ENCODE peak calls at places on chromosomes 11 and 22, in seven cellular contexts. P, X, W, H, E, C and B are unnamed samples. For H3K4me1, the result is how much of the 10 kb centered on the place peaks cover.

GRCh38 chr22:49967333-49968241 is 7.0 kb downstream of the PIM3 start:
- DNase-seq in E (peak), H (no peak), P (peak), C (no peak), W (peak), X (peak), B (peak)

GRCh38 chr11:87006035-87006434 is 31.7 kb upstream of the TMEM135 start:
- DNase-seq in P (no peak), E (no peak), C (no peak), H (no peak), W (no peak), X (no peak), B (no peak)

GRCh38 chr11:126135182-126136176 is 72.8 kb upstream of the CDON start:
- DNase-seq in C (no peak), X (no peak), H (no peak), E (no peak), P (no peak), W (no peak), B (no peak)

GRCh38 chr11:70040869-70041501 is 37.1 kb upstream of the ANO1 start:
- DNase-seq in C (no peak), W (no peak), X (peak), H (no peak), P (no peak), E (no peak), B (peak)

GRCh38 chr22:50532353-50532700 is 2.5 kb upstream of the TYMP start:
- DNase-seq in C (no peak), E (no peak), H (no peak), P (peak), W (no peak), X (no peak), B (no peak)

GRCh38 chr11:22244986-22245592 is 52.2 kb downstream of the ANO5 start:
- DNase-seq in P (peak), W (peak), C (peak), X (peak), E (no peak), H (peak), B (no peak)

GRCh38 chr11:132784441-132784840 is 747.9 kb downstream of the OPCML start:
- DNase-seq in E (no peak), C (no peak), H (no peak), P (peak), X (no peak), W (no peak), B (no peak)

GRCh38 chr11:1077417-1078119 is 2.9 kb downstream of the MUC2 start:
- DNase-seq in W (no peak), C (no peak), X (no peak), H (no peak), P (peak), E (no peak), B (no peak)

GRCh38 chr22:50731811-50732624 is 6.0 kb upstream of the ACR start:
- DNase-seq in X (peak), E (no peak), W (peak), C (peak), H (no peak), P (no peak), B (no peak)

GRCh38 chr11:3165152-3165705 is at the start of gene OSBPL5:
- DNase-seq in X (peak), E (no peak), C (peak), P (peak), H (peak), W (peak), B (no peak)

GRCh38 chr11:3164138-3164539 is 971 bp downstream of the OSBPL5 start:
- DNase-seq in C (no peak), P (peak), H (no peak), W (peak), E (no peak), X (no peak), B (no peak)

GRCh38 chr11:3163241-3163981 is 1.7 kb downstream of the OSBPL5 start:
- DNase-seq in C (no peak), H (no peak), W (peak), E (no peak), P (peak), X (no peak), B (no peak)

GRCh38 chr11:3165916-3166267 is 782 bp upstream of the OSBPL5 start:
- DNase-seq in W (peak), C (no peak), X (no peak), E (no peak), P (peak), H (no peak), B (no peak)

DNA sequence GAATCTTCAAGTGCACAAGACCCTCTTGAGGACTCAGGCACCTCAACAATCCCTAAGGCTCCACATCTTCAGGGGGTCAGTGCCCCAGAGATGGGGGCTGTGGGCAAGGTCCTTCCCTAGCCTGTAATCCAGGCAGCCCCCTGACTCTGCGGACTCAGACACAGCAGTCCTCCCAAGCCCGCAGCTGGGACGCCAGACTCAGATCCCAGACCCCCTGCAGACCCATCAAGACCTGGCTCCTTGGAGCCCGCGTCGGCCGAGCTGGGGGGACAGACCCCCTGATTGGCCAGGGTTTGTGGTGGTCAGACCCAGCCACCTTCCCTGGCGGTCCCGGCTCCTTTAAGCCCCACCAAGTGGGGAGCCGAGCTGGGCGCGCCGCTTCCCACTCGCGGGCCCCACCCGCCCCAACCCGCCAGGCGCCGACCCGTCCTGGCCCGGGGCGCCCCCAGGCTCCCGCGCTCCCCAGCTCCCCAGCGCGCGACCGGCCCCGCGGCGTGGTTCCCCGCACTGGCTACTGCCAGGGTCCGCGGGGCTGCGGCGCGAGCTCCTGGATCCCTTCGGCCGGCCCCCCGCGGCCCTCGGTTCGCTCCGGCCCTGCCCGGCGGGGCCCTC is 464 bp downstream of the OSBPL5 start:
- DNase-seq in W (peak), P (peak), C (no peak), H (peak), E (no peak), X (no peak), B (no peak)
- H3K4me1 ChIP-seq in W (half or more), P (under half), C (under half), H (under half), E (under half), X (half or more), B (half or more)

DNA sequence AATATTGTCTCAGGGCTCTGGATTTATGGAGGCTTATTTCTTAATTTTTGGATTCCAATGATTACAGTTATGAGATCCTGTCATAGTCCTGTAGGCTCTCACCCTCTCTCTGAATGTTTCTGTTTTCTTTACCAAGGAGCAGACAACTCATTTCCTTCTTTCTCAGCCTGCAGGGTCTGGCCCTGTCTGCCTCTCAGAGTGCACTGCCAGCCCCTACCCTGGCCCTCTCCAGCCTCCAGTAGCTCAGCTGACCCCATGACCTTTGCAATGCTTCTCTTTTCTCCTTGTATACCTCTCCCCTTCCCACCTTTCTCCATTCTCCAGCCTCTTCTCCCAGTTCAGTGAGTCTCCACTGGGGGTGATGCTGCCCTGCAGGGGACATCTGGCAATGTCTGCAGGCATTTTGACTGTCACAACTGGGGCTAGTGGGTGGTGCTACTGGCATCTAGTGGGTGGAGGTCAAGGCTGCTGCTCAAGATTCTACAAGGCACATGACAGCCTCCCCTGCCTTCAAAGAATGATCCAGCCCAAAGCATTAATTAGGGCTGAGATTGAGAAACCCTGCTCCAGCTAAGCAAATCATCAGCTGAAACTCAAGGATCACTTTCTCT is 78.8 kb downstream of the APIP start:
- DNase-seq in P (no peak), E (no peak), W (no peak), C (no peak), H (peak), X (no peak), B (no peak)
- TF ChIP-seq CTCF in P (no peak), E (no peak), W (no peak), C (no peak), H (no peak), X (no peak), B (no peak)

GRCh38 chr22:41096391-41096790 is 4.0 kb downstream of the EP300 start:
- DNase-seq in H (no peak), X (no peak), W (no peak), C (no peak), P (no peak), E (no peak), B (no peak)

GRCh38 chr22:41091139-41092022 is 1.0 kb upstream of the EP300 start:
- DNase-seq in E (peak), C (peak), P (peak), W (peak), H (peak), X (peak), B (peak)

GRCh38 chr22:41092847-41093371 is 517 bp downstream of the EP300 start:
- DNase-seq in X (peak), E (no peak), C (peak), P (peak), W (peak), H (peak), B (no peak)

GRCh38 chr22:41094036-41094435 is 1.6 kb downstream of the EP300 start:
- DNase-seq in E (no peak), P (no peak), W (no peak), X (no peak), H (peak), C (no peak), B (no peak)

GRCh38 chr22:41092023-41092817 is at the start of gene EP300:
- DNase-seq in C (peak), X (peak), H (peak), E (peak), P (peak), W (peak), B (peak)
- TF ChIP-seq POLR2A in C (no peak), X (no peak), H (peak), E (peak), P (peak), W (peak), B (no peak)

GRCh38 chr11:3949132-3949531 is 93.7 kb downstream of the STIM1 start:
- DNase-seq in E (peak), P (no peak), W (no peak), C (no peak), H (no peak), X (no peak), B (no peak)
- H3K4me1 ChIP-seq in E (under half), P (under half), W (under half), C (under half), H (under half), X (under half), B (half or more)

GRCh38 chr11:72776117-72776843 is 17.6 kb downstream of the STARD10 start:
- DNase-seq in P (no peak), W (no peak), E (no peak), C (no peak), X (peak), H (no peak), B (no peak)

GRCh38 chr11:72778535-72779494 is 15.0 kb downstream of the STARD10 start:
- DNase-seq in P (no peak), W (peak), C (no peak), H (no peak), E (no peak), X (peak), B (no peak)

GRCh38 chr11:72777755-72778278 is 16.0 kb downstream of the STARD10 start:
- DNase-seq in X (peak), H (no peak), E (no peak), P (no peak), W (peak), C (no peak), B (no peak)

GRCh38 chr11:72775288-72776110 is 18.3 kb downstream of the STARD10 start:
- DNase-seq in X (no peak), W (no peak), P (no peak), E (no peak), C (no peak), H (no peak), B (no peak)

GRCh38 chr11:72776844-72777754 is 16.7 kb downstream of the STARD10 start:
- DNase-seq in C (no peak), W (peak), H (no peak), E (no peak), X (peak), P (peak), B (no peak)
- TF ChIP-seq CTCF in C (no peak), W (no peak), H (no peak), E (no peak), X (no peak), P (no peak), B (no peak)